ENCODE peak calls at places on chromosome 10, in eight cellular contexts. One of them, this sample, is unnamed.

GRCh38 chr10:219731-220472 is 84.6 kb downstream of the ZMYND11 start:
- DNase-seq in GM10248: no peak
- DNase-seq in stimulated activated CD8-positive, alpha-beta memory T cell treated with anti-CD3 and anti-CD28 coated beads, Interleukin-4, amount 100 ng/mL, for 48 hours: no peak
- DNase-seq in psoas muscle: no peak
- DNase-seq in C1 segment of cervical spinal cord: no peak
- DNase-seq in activated T-helper 9 cell treated with anti-CD3 and anti-CD28 coated beads, Interleukin-2, amount 50 U/mL, for 16 hours: no peak
- DNase-seq in iPS-NIHi11: no peak
- DNase-seq in NCI-H460: no peak
- DNase-seq in this sample: no peak

GRCh38 chr10:21084700-21085099 is 187.6 kb upstream of the NEBL start:
- DNase-seq in GM10248: no peak
- DNase-seq in stimulated activated CD8-positive, alpha-beta memory T cell treated with anti-CD3 and anti-CD28 coated beads, Interleukin-4, amount 100 ng/mL, for 48 hours: no peak
- DNase-seq in psoas muscle: no peak
- DNase-seq in C1 segment of cervical spinal cord: peak
- DNase-seq in activated T-helper 9 cell treated with anti-CD3 and anti-CD28 coated beads, Interleukin-2, amount 50 U/mL, for 16 hours: no peak
- DNase-seq in iPS-NIHi11: no peak
- DNase-seq in NCI-H460: no peak
- DNase-seq in this sample: no peak

GRCh38 chr10:72455889-72456588 is 101.3 kb upstream of the DNAJB12 start:
- DNase-seq in GM10248: no peak
- DNase-seq in stimulated activated CD8-positive, alpha-beta memory T cell treated with anti-CD3 and anti-CD28 coated beads, Interleukin-4, amount 100 ng/mL, for 48 hours: no peak
- DNase-seq in psoas muscle: no peak
- DNase-seq in C1 segment of cervical spinal cord: no peak
- DNase-seq in activated T-helper 9 cell treated with anti-CD3 and anti-CD28 coated beads, Interleukin-2, amount 50 U/mL, for 16 hours: no peak
- DNase-seq in iPS-NIHi11: no peak
- DNase-seq in NCI-H460: no peak
- DNase-seq in this sample: no peak

GRCh38 chr10:73414230-73414981 is 548 bp upstream of the ANXA7 start:
- DNase-seq in GM10248: no peak
- DNase-seq in stimulated activated CD8-positive, alpha-beta memory T cell treated with anti-CD3 and anti-CD28 coated beads, Interleukin-4, amount 100 ng/mL, for 48 hours: no peak
- DNase-seq in psoas muscle: no peak
- DNase-seq in C1 segment of cervical spinal cord: no peak
- DNase-seq in activated T-helper 9 cell treated with anti-CD3 and anti-CD28 coated beads, Interleukin-2, amount 50 U/mL, for 16 hours: no peak
- DNase-seq in iPS-NIHi11: no peak
- DNase-seq in NCI-H460: no peak
- DNase-seq in this sample: no peak

GRCh38 chr10:102322914-102323313 is 72.6 kb upstream of the NFKB2 start:
- DNase-seq in GM10248: no peak
- DNase-seq in stimulated activated CD8-positive, alpha-beta memory T cell treated with anti-CD3 and anti-CD28 coated beads, Interleukin-4, amount 100 ng/mL, for 48 hours: peak
- DNase-seq in psoas muscle: no peak
- DNase-seq in C1 segment of cervical spinal cord: no peak
- DNase-seq in activated T-helper 9 cell treated with anti-CD3 and anti-CD28 coated beads, Interleukin-2, amount 50 U/mL, for 16 hours: peak
- DNase-seq in iPS-NIHi11: no peak
- DNase-seq in NCI-H460: no peak
- DNase-seq in this sample: peak

GRCh38 chr10:3136336-3136735 is 36.2 kb downstream of the PITRM1 start:
- DNase-seq in GM10248: no peak
- DNase-seq in stimulated activated CD8-positive, alpha-beta memory T cell treated with anti-CD3 and anti-CD28 coated beads, Interleukin-4, amount 100 ng/mL, for 48 hours: no peak
- DNase-seq in psoas muscle: peak
- DNase-seq in C1 segment of cervical spinal cord: peak
- DNase-seq in activated T-helper 9 cell treated with anti-CD3 and anti-CD28 coated beads, Interleukin-2, amount 50 U/mL, for 16 hours: no peak
- DNase-seq in iPS-NIHi11: no peak
- DNase-seq in NCI-H460: no peak
- DNase-seq in this sample: no peak

GRCh38 chr10:119235381-119235780 is 28.0 kb downstream of the GRK5 start:
- DNase-seq in GM10248: peak
- DNase-seq in stimulated activated CD8-positive, alpha-beta memory T cell treated with anti-CD3 and anti-CD28 coated beads, Interleukin-4, amount 100 ng/mL, for 48 hours: no peak
- DNase-seq in psoas muscle: peak
- DNase-seq in C1 segment of cervical spinal cord: no peak
- DNase-seq in activated T-helper 9 cell treated with anti-CD3 and anti-CD28 coated beads, Interleukin-2, amount 50 U/mL, for 16 hours: no peak
- DNase-seq in iPS-NIHi11: no peak
- DNase-seq in NCI-H460: no peak
- DNase-seq in this sample: no peak

GRCh38 chr10:72954230-72954595 is 393 bp downstream of the PLA2G12B start:
- DNase-seq in GM10248: no peak
- DNase-seq in stimulated activated CD8-positive, alpha-beta memory T cell treated with anti-CD3 and anti-CD28 coated beads, Interleukin-4, amount 100 ng/mL, for 48 hours: no peak
- DNase-seq in psoas muscle: no peak
- DNase-seq in C1 segment of cervical spinal cord: peak
- DNase-seq in activated T-helper 9 cell treated with anti-CD3 and anti-CD28 coated beads, Interleukin-2, amount 50 U/mL, for 16 hours: no peak
- DNase-seq in iPS-NIHi11: no peak
- DNase-seq in NCI-H460: no peak
- DNase-seq in this sample: no peak

GRCh38 chr10:68792115-68792514 is 35.2 kb upstream of the STOX1 start:
- DNase-seq in GM10248: no peak
- DNase-seq in stimulated activated CD8-positive, alpha-beta memory T cell treated with anti-CD3 and anti-CD28 coated beads, Interleukin-4, amount 100 ng/mL, for 48 hours: no peak
- DNase-seq in psoas muscle: no peak
- DNase-seq in C1 segment of cervical spinal cord: no peak
- DNase-seq in activated T-helper 9 cell treated with anti-CD3 and anti-CD28 coated beads, Interleukin-2, amount 50 U/mL, for 16 hours: no peak
- DNase-seq in iPS-NIHi11: no peak
- DNase-seq in NCI-H460: no peak
- DNase-seq in this sample: no peak

GRCh38 chr10:131670341-131670740 is 230.5 kb upstream of the PPP2R2D start:
- DNase-seq in GM10248: no peak
- DNase-seq in stimulated activated CD8-positive, alpha-beta memory T cell treated with anti-CD3 and anti-CD28 coated beads, Interleukin-4, amount 100 ng/mL, for 48 hours: no peak
- DNase-seq in psoas muscle: no peak
- DNase-seq in C1 segment of cervical spinal cord: no peak
- DNase-seq in activated T-helper 9 cell treated with anti-CD3 and anti-CD28 coated beads, Interleukin-2, amount 50 U/mL, for 16 hours: no peak
- DNase-seq in iPS-NIHi11: no peak
- DNase-seq in NCI-H460: no peak
- DNase-seq in this sample: no peak

GRCh38 chr10:17781856-17782255 is 27.3 kb upstream of the MRC1 start:
- DNase-seq in GM10248: no peak
- DNase-seq in stimulated activated CD8-positive, alpha-beta memory T cell treated with anti-CD3 and anti-CD28 coated beads, Interleukin-4, amount 100 ng/mL, for 48 hours: no peak
- DNase-seq in psoas muscle: no peak
- DNase-seq in C1 segment of cervical spinal cord: peak
- DNase-seq in activated T-helper 9 cell treated with anti-CD3 and anti-CD28 coated beads, Interleukin-2, amount 50 U/mL, for 16 hours: no peak
- DNase-seq in iPS-NIHi11: peak
- DNase-seq in NCI-H460: no peak
- DNase-seq in this sample: no peak

GRCh38 chr10:98510412-98510995 is 63.8 kb upstream of the HPS1 start:
- DNase-seq in GM10248: no peak
- DNase-seq in stimulated activated CD8-positive, alpha-beta memory T cell treated with anti-CD3 and anti-CD28 coated beads, Interleukin-4, amount 100 ng/mL, for 48 hours: no peak
- DNase-seq in psoas muscle: no peak
- DNase-seq in C1 segment of cervical spinal cord: no peak
- DNase-seq in activated T-helper 9 cell treated with anti-CD3 and anti-CD28 coated beads, Interleukin-2, amount 50 U/mL, for 16 hours: no peak
- DNase-seq in iPS-NIHi11: no peak
- DNase-seq in NCI-H460: no peak
- DNase-seq in this sample: no peak